ENCODE peak calls at places on chromosomes 7 and 10, in four cellular contexts. H is astrocyte of the spinal cord, Q is WERI-Rb-1, M is AG04450. A is an unnamed sample.

GRCh38 chr7:122885583-122886356 is 490 bp downstream of the CADPS2 start:
- DNase-seq in H (peak; percentile 56), Q (peak; percentile 57), M (no peak), A (peak; percentile 51)

GRCh38 chr7:70711441-70711840 is 420.5 kb upstream of the GALNT17 start:
- DNase-seq in H (no peak), Q (no peak), M (no peak), A (no peak)

GRCh38 chr10:71513896-71514295 is 117.2 kb downstream of the CDH23 start:
- DNase-seq in H (no peak), Q (no peak), M (no peak), A (no peak)

GRCh38 chr7:158343526-158343925 is 244.1 kb downstream of the PTPRN2 start:
- DNase-seq in H (no peak), Q (no peak), M (no peak), A (peak; percentile 15)

GRCh38 chr10:132331259-132331955 is 586 bp upstream of the LRRC27 start:
- DNase-seq in H (no peak), Q (no peak), M (no peak), A (peak; percentile 41)

GRCh38 chr10:100009283-100009792 is 409 bp downstream of the DNMBP start:
- DNase-seq in H (peak; percentile 51), Q (peak; percentile 30), M (no peak), A (peak; percentile 74)

GRCh38 chr7:2403718-2404648 is 572 bp downstream of the CHST12 start:
- DNase-seq in H (peak; percentile 36), Q (no peak), M (no peak), A (peak; percentile 42)

GRCh38 chr7:107394831-107395230 is 75.0 kb upstream of the GPR22 start:
- DNase-seq in H (peak; percentile 55), Q (no peak), M (no peak), A (no peak)

GRCh38 chr7:20559883-20560282 is 55.6 kb upstream of the ABCB5 start:
- DNase-seq in H (no peak), Q (no peak), M (no peak), A (no peak)

GRCh38 chr7:108417144-108417543 is 39.1 kb downstream of the NRCAM start:
- DNase-seq in H (no peak), Q (no peak), M (no peak), A (no peak)

GRCh38 chr7:75950111-75950681 is 35.2 kb downstream of the POR start:
- DNase-seq in H (no peak), Q (no peak), M (no peak), A (no peak)

GRCh38 chr7:94602181-94602580 is 53.8 kb downstream of the SGCE start:
- DNase-seq in H (no peak), Q (no peak), M (no peak), A (no peak)

GRCh38 chr10:46229144-46229563 is 57.6 kb upstream of the ANTXRL start:
- DNase-seq in H (no peak), Q (peak; percentile 44), M (no peak), A (peak; percentile 28)

GRCh38 chr7:66047426-66047825 is 28.2 kb upstream of the ASL start:
- DNase-seq in H (peak; percentile 94), Q (no peak), M (peak; percentile 65), A (no peak)

GRCh38 chr7:70132802-70133201 is 534.5 kb downstream of the AUTS2 start:
- DNase-seq in H (no peak), Q (no peak), M (no peak), A (no peak)

GRCh38 chr10:87845624-87846377 is 17.5 kb downstream of the KLLN start:
- DNase-seq in H (peak; percentile 82), Q (no peak), M (peak; percentile 68), A (no peak)

GRCh38 chr7:120110169-120110568 is 162.8 kb upstream of the KCND2 start:
- DNase-seq in H (no peak), Q (no peak), M (no peak), A (no peak)

GRCh38 chr10:62728479-62728878 is 76.0 kb upstream of the ADO start:
- DNase-seq in H (no peak), Q (no peak), M (no peak), A (no peak)

GRCh38 chr10:7272008-7272407 is 138.8 kb downstream of the SFMBT2 start:
- DNase-seq in H (no peak), Q (no peak), M (no peak), A (no peak)

GRCh38 chr7:153193144-153193595 is 433.6 kb downstream of the ACTR3B start:
- DNase-seq in H (no peak), Q (peak; percentile 50), M (no peak), A (peak; percentile 61)

GRCh38 chr7:155824195-155824915 is 12.1 kb upstream of the SHH start:
- DNase-seq in H (peak; percentile 84), Q (no peak), M (no peak), A (no peak)

GRCh38 chr10:6615971-6616370 is 35.9 kb upstream of the PRKCQ start:
- DNase-seq in H (no peak), Q (no peak), M (no peak), A (no peak)

GRCh38 chr7:140649566-140650205 is 9.1 kb upstream of the DENND2A start:
- DNase-seq in H (peak; percentile 41), Q (no peak), M (no peak), A (no peak)

GRCh38 chr7:38893061-38893460 is 15.9 kb downstream of the VPS41 start:
- DNase-seq in H (peak; percentile 22), Q (no peak), M (no peak), A (no peak)

GRCh38 chr7:44394112-44394447 is 68.7 kb upstream of the CAMK2B start:
- DNase-seq in H (no peak), Q (no peak), M (no peak), A (no peak)

GRCh38 chr7:46696741-46697140 is 775.7 kb upstream of the IGFBP3 start:
- DNase-seq in H (no peak), Q (no peak), M (no peak), A (no peak)

GRCh38 chr7:46694058-46694457 is 773.0 kb upstream of the IGFBP3 start:
- DNase-seq in H (no peak), Q (no peak), M (no peak), A (no peak)

DNA sequence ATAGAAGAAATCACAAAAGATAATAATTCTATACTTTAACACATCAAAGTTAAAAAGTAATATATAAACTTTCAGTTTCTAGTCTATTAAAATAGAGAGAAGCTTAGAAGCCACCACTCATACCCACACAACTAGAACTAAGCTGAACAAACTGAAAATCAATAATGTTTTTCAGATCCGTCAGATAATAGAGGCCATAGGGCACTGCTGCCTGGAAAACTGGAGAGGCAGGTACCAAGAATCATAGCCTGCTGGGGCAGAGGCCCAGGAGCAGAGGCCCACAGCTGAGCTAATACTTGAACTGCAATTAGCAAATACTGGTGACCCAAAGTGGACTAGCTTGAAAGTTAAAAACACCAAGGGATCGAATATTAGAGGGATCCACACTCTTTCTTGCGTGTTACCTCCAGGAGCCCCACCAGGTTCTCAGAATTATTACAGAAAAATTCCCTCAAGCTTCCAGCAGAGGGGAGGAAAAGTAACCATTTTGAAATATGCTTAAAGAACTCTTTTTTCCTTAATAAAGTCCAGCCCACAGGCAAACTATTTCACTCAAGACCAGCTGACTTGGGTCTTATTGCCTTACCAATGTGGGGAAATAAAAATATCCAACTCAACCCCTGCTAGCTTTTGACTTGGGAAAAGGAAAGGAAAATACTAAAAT is 774.1 kb upstream of the IGFBP3 start:
- DNase-seq in H (peak; percentile 12), Q (no peak), M (no peak), A (no peak)
- TF ChIP-seq CTCF in H (peak; percentile 26), Q (no peak), M (peak; percentile 40), A (no peak)

GRCh38 chr10:74973993-74974392 is 137.5 kb upstream of the SAMD8 start:
- DNase-seq in H (no peak), Q (no peak), M (no peak), A (no peak)

GRCh38 chr10:74976565-74976964 is 134.9 kb upstream of the SAMD8 start:
- DNase-seq in H (no peak), Q (peak; percentile 11), M (no peak), A (no peak)

GRCh38 chr10:74977913-74978847 is 133.3 kb upstream of the SAMD8 start:
- DNase-seq in H (no peak), Q (no peak), M (no peak), A (no peak)

GRCh38 chr10:74977072-74977471 is 134.4 kb upstream of the SAMD8 start:
- DNase-seq in H (no peak), Q (no peak), M (no peak), A (no peak)

GRCh38 chr10:74975758-74976157 is 135.7 kb upstream of the SAMD8 start:
- DNase-seq in H (no peak), Q (no peak), M (no peak), A (no peak)
- TF ChIP-seq CTCF in H (no peak), Q (peak; percentile 27), M (no peak), A (no peak)

GRCh38 chr7:129503725-129504124 is 1.4 kb downstream of the SMKR1 start:
- DNase-seq in H (no peak), Q (no peak), M (no peak), A (no peak)

GRCh38 chr7:129502708-129503685 is 666 bp downstream of the SMKR1 start:
- DNase-seq in H (no peak), Q (no peak), M (no peak), A (peak; percentile 28)

GRCh38 chr7:129499915-129500463 is 2.3 kb upstream of the SMKR1 start:
- DNase-seq in H (no peak), Q (no peak), M (no peak), A (no peak)

GRCh38 chr7:129498021-129498420 is 4.3 kb upstream of the SMKR1 start:
- DNase-seq in H (no peak), Q (no peak), M (no peak), A (no peak)

DNA sequence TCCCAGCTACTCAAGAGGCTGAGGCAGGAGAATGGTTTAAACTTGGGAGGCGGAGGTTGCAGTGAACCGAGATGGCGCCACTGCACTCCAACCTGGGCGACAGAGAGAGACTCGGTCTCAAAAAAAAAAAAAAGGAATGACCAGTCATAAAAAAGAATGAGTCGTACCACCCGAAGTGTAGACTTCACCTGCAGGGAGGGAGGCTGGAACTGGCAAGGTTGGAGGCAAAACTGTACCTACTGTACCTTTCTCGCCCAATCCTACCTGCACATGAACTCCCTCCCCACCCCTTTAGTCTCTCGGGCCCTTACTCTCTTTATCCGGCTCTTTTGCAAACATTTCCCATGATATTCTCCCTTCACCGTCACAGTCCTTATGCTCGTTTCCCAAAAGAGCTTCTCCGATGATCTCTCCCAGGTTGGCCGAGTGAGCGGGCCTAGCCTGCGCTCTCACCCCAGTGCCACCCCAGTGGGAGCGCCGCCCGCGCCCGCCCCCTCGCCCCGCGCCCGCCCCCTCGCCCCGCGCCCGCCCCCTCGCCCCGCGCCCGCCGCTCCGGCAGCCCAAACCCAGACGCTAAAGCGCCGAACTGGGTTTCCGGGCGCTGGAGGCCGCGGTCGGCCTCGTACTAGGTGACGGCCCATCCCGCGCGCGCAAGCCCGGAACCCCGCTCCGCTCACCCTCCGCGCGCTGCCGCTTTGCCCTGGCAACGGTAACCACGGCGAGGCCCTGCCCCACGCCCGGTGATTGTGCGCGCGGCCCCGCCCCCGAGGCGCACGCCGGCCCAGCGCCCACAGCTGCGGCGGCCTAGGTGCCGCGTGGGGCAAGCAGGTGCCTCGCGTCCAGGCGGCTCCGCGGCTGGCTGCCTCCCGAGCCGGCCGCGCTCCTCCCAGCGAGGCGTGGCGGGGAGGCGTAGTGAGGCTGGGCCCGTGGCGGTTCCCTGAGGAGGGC is at the start of gene SMKR1:
- DNase-seq in H (peak; percentile 36), Q (peak; percentile 77), M (peak; percentile 4), A (peak; percentile 85)
- TF ChIP-seq CTCF in H (no peak), Q (no peak), M (no peak), A (no peak)

GRCh38 chr10:76282122-76283030 is 851.0 kb downstream of the LRMDA start:
- DNase-seq in H (peak; percentile 50), Q (no peak), M (peak; percentile 65), A (no peak)

GRCh38 chr10:76285012-76285411 is 853.6 kb downstream of the LRMDA start:
- DNase-seq in H (peak; percentile 79), Q (no peak), M (peak; percentile 45), A (no peak)

GRCh38 chr10:76278811-76279460 is 847.5 kb downstream of the LRMDA start:
- DNase-seq in H (no peak), Q (no peak), M (no peak), A (no peak)

GRCh38 chr10:76284351-76284750 is 852.9 kb downstream of the LRMDA start:
- DNase-seq in H (no peak), Q (no peak), M (no peak), A (no peak)

GRCh38 chr10:76281704-76282103 is 850.3 kb downstream of the LRMDA start:
- DNase-seq in H (no peak), Q (no peak), M (no peak), A (no peak)
- TF ChIP-seq CTCF in H (no peak), Q (no peak), M (no peak), A (no peak)